ENCODE peak calls at places on chromosomes 3 and 15, in eight cellular contexts. C is hippocampal formation; H is pons; N is myocyte; A is left cardiac atrium; M is ELR; S is gastrocnemius medialis; D is stimulated activated CD8-positive, alpha-beta memory T cell treated with anti-CD3 and anti-CD28 coated beads, Interleukin-12 subunit alpha, Interleukin-12 subunit beta, amount 100 ng/mL, for 1 hour. R is an unnamed sample.
A peak's percentile ranks its signal among the peaks of the same experiment; 100 is the strongest.

GRCh38 chr3:11201246-11202024 is 47.1 kb downstream of the HRH1 start:
- DNase-seq in C (no peak), H (no peak), N (no peak), A (peak; percentile 63), M (peak; percentile 63), S (peak; percentile 3), D (no peak), R (no peak)

GRCh38 chr3:197256836-197257444 is 41.5 kb downstream of the DLG1 start:
- DNase-seq in C (peak; percentile 75), H (peak; percentile 64), N (peak; percentile 58), A (no peak), M (peak; percentile 70), S (no peak), D (no peak), R (no peak)

GRCh38 chr3:10292505-10293419 is at the start of gene GHRL:
- DNase-seq in C (no peak), H (peak; percentile 38), N (no peak), A (no peak), M (no peak), S (no peak), D (no peak), R (no peak)

GRCh38 chr15:68791431-68792283 is 29.0 kb downstream of the ANP32A start:
- DNase-seq in C (no peak), H (no peak), N (no peak), A (no peak), M (no peak), S (no peak), D (peak; percentile 29), R (no peak)

GRCh38 chr3:110625126-110625798 is 446.4 kb upstream of the NECTIN3 start:
- DNase-seq in C (no peak), H (no peak), N (no peak), A (no peak), M (no peak), S (no peak), D (no peak), R (no peak)

GRCh38 chr3:187999821-188000220 is 154.1 kb upstream of the LPP start:
- DNase-seq in C (no peak), H (no peak), N (no peak), A (no peak), M (no peak), S (no peak), D (no peak), R (no peak)

GRCh38 chr15:87981969-87982368 is 274.6 kb downstream of the NTRK3 start:
- DNase-seq in C (no peak), H (no peak), N (no peak), A (no peak), M (no peak), S (no peak), D (no peak), R (no peak)

GRCh38 chr3:46574263-46574662 is 8.2 kb upstream of the LRRC2 start:
- DNase-seq in C (no peak), H (no peak), N (no peak), A (no peak), M (no peak), S (no peak), D (no peak), R (no peak)

GRCh38 chr3:149967067-149967685 is 3.5 kb downstream of the PFN2 start:
- DNase-seq in C (peak; percentile 60), H (peak; percentile 80), N (peak; percentile 75), A (no peak), M (peak; percentile 78), S (no peak), D (no peak), R (no peak)

GRCh38 chr15:94119923-94120775 is 111.2 kb upstream of the MCTP2 start:
- DNase-seq in C (peak; percentile 91), H (peak; percentile 94), N (peak; percentile 65), A (peak; percentile 40), M (peak; percentile 44), S (peak; percentile 42), D (peak; percentile 0), R (peak; percentile 42)

GRCh38 chr3:77620009-77620408 is 580.1 kb downstream of the ROBO2 start:
- DNase-seq in C (no peak), H (no peak), N (no peak), A (no peak), M (no peak), S (no peak), D (no peak), R (no peak)

GRCh38 chr3:27573780-27574437 is 89.7 kb upstream of the SLC4A7 start:
- DNase-seq in C (no peak), H (no peak), N (no peak), A (no peak), M (no peak), S (no peak), D (no peak), R (no peak)

GRCh38 chr3:150589759-150590158 is 13.4 kb upstream of the SELENOT start:
- DNase-seq in C (no peak), H (no peak), N (no peak), A (no peak), M (peak; percentile 33), S (no peak), D (no peak), R (no peak)

GRCh38 chr3:128497305-128498126 is 4.5 kb upstream of the GATA2 start:
- DNase-seq in C (peak; percentile 21), H (peak; percentile 45), N (peak; percentile 42), A (peak; percentile 83), M (peak; percentile 70), S (no peak), D (peak; percentile 54), R (peak; percentile 79)

GRCh38 chr3:187011915-187012314 is 81.6 kb downstream of the ST6GAL1 start:
- DNase-seq in C (no peak), H (peak; percentile 87), N (no peak), A (no peak), M (no peak), S (no peak), D (no peak), R (no peak)

GRCh38 chr15:83322061-83322460 is 37.6 kb upstream of the BNC1 start:
- DNase-seq in C (no peak), H (no peak), N (peak; percentile 55), A (no peak), M (peak; percentile 55), S (no peak), D (no peak), R (no peak)

GRCh38 chr3:177687291-177687690 is 490.0 kb upstream of the TBL1XR1 start:
- DNase-seq in C (no peak), H (no peak), N (no peak), A (no peak), M (no peak), S (no peak), D (no peak), R (no peak)

GRCh38 chr15:50107591-50108408 is 11.2 kb downstream of the ATP8B4 start:
- DNase-seq in C (peak; percentile 31), H (peak; percentile 88), N (no peak), A (no peak), M (no peak), S (no peak), D (no peak), R (peak; percentile 59)

GRCh38 chr3:155321418-155321817 is 27.9 kb upstream of the STRIT1 start:
- DNase-seq in C (no peak), H (no peak), N (no peak), A (no peak), M (no peak), S (no peak), D (no peak), R (no peak)

GRCh38 chr3:187919535-187919934 is 174.3 kb upstream of the BCL6 start:
- DNase-seq in C (no peak), H (no peak), N (no peak), A (no peak), M (no peak), S (no peak), D (no peak), R (no peak)

GRCh38 chr15:82570721-82571519 is 30.7 kb upstream of the RPS17 start:
- DNase-seq in C (no peak), H (no peak), N (peak; percentile 7), A (no peak), M (peak; percentile 74), S (no peak), D (no peak), R (no peak)

GRCh38 chr15:98682992-98683701 is 34.8 kb downstream of the IGF1R start:
- DNase-seq in C (no peak), H (no peak), N (no peak), A (no peak), M (no peak), S (no peak), D (no peak), R (no peak)

GRCh38 chr3:146177072-146177936 is 16.3 kb upstream of the PLOD2 start:
- DNase-seq in C (no peak), H (no peak), N (no peak), A (no peak), M (peak; percentile 82), S (no peak), D (no peak), R (peak; percentile 64)

GRCh38 chr15:66094331-66094730 is 159.2 kb downstream of the MEGF11 start:
- DNase-seq in C (no peak), H (no peak), N (no peak), A (no peak), M (no peak), S (no peak), D (no peak), R (no peak)

GRCh38 chr3:106829206-106829605 is 548.0 kb upstream of the CCDC54 start:
- DNase-seq in C (no peak), H (peak; percentile 45), N (no peak), A (no peak), M (peak; percentile 37), S (no peak), D (no peak), R (no peak)

GRCh38 chr3:46110701-46111493 is 83.6 kb upstream of the XCR1 start:
- DNase-seq in C (no peak), H (peak; percentile 85), N (peak; percentile 74), A (peak; percentile 39), M (peak; percentile 93), S (no peak), D (no peak), R (no peak)

GRCh38 chr3:81823882-81824395 is 62.5 kb upstream of the GBE1 start:
- DNase-seq in C (peak; percentile 8), H (peak; percentile 77), N (no peak), A (no peak), M (no peak), S (no peak), D (no peak), R (no peak)

GRCh38 chr15:44243829-44244228 is 44.7 kb upstream of the GOLM2 start:
- DNase-seq in C (no peak), H (peak; percentile 19), N (no peak), A (no peak), M (peak; percentile 9), S (no peak), D (no peak), R (no peak)

GRCh38 chr15:72599855-72600464 is 54.5 kb upstream of the GOLGA6B start:
- DNase-seq in C (peak; percentile 8), H (peak; percentile 46), N (peak; percentile 62), A (no peak), M (peak; percentile 67), S (no peak), D (no peak), R (no peak)

GRCh38 chr15:25329685-25330084 is 109.1 kb downstream of the UBE3A start:
- DNase-seq in C (no peak), H (no peak), N (peak; percentile 8), A (no peak), M (no peak), S (no peak), D (no peak), R (no peak)

GRCh38 chr15:74010929-74011540 is 16.5 kb downstream of the PML start:
- DNase-seq in C (no peak), H (no peak), N (no peak), A (no peak), M (no peak), S (no peak), D (no peak), R (no peak)

GRCh38 chr3:37032961-37033360 is 39.6 kb downstream of the MLH1 start:
- DNase-seq in C (peak; percentile 24), H (no peak), N (no peak), A (peak; percentile 52), M (no peak), S (no peak), D (no peak), R (no peak)

GRCh38 chr3:56467108-56467507 is 1.2 kb downstream of the ERC2 start:
- DNase-seq in C (peak; percentile 82), H (peak; percentile 88), N (peak; percentile 41), A (peak; percentile 72), M (peak; percentile 76), S (peak; percentile 8), D (no peak), R (peak; percentile 62)

GRCh38 chr15:31557899-31558298 is 231.3 kb downstream of the KLF13 start:
- DNase-seq in C (no peak), H (no peak), N (no peak), A (no peak), M (no peak), S (no peak), D (no peak), R (no peak)

R was measured in Right ventricle myocardium superior.